ENCODE peak calls at places on chromosomes 1 and 21, in seven cellular contexts. D, P, F, Q, T, M and B are unnamed samples.

GRCh38 chr1:198496216-198497143 is 44.0 kb downstream of the ATP6V1G3 start:
- DNase-seq in D (peak; percentile 81), P (no peak), F (no peak), Q (no peak), T (no peak), M (no peak), B (no peak)

GRCh38 chr1:85628791-85629531 is 48.4 kb downstream of the CCN1 start:
- DNase-seq in D (peak; percentile 58), P (peak; percentile 40), F (peak; percentile 65), Q (no peak), T (peak; percentile 80), M (peak; percentile 42), B (no peak)

GRCh38 chr1:199780948-199781347 is 246.6 kb upstream of the NR5A2 start:
- DNase-seq in D (peak; percentile 72), P (no peak), F (no peak), Q (no peak), T (no peak), M (no peak), B (no peak)

GRCh38 chr1:167095368-167095767 is 1.5 kb downstream of the STYXL2 start:
- DNase-seq in D (peak; percentile 88), P (no peak), F (no peak), Q (no peak), T (no peak), M (no peak), B (no peak)

GRCh38 chr1:41614818-41615217 is 130.3 kb upstream of the EDN2 start:
- DNase-seq in D (no peak), P (no peak), F (no peak), Q (no peak), T (peak; percentile 5), M (no peak), B (no peak)

GRCh38 chr1:240705584-240705983 is 93.6 kb upstream of the GREM2 start:
- DNase-seq in D (no peak), P (no peak), F (no peak), Q (no peak), T (no peak), M (no peak), B (no peak)

GRCh38 chr1:168623003-168623828 is 46.8 kb downstream of the XCL1 start:
- DNase-seq in D (peak; percentile 86), P (no peak), F (no peak), Q (no peak), T (no peak), M (peak; percentile 55), B (no peak)

GRCh38 chr1:25355841-25356395 is 17.8 kb downstream of the TMEM50A start:
- DNase-seq in D (no peak), P (no peak), F (no peak), Q (no peak), T (no peak), M (no peak), B (no peak)

GRCh38 chr21:29529139-29529538 is 230.4 kb downstream of the BACH1 start:
- DNase-seq in D (no peak), P (no peak), F (no peak), Q (no peak), T (no peak), M (no peak), B (no peak)

GRCh38 chr1:16076003-16076870 is 2.8 kb upstream of the FAM131C start:
- DNase-seq in D (peak; percentile 91), P (no peak), F (no peak), Q (no peak), T (no peak), M (no peak), B (no peak)

GRCh38 chr1:119675349-119676343 is 27.6 kb upstream of the ZNF697 start:
- DNase-seq in D (peak; percentile 88), P (peak; percentile 85), F (peak; percentile 83), Q (peak; percentile 53), T (peak; percentile 92), M (peak; percentile 95), B (no peak)

GRCh38 chr1:84247425-84248220 is 53.9 kb upstream of the SAMD13 start:
- DNase-seq in D (peak; percentile 90), P (peak; percentile 68), F (no peak), Q (no peak), T (no peak), M (no peak), B (no peak)

GRCh38 chr1:10794724-10795304 is 1.6 kb downstream of the CASZ1 start:
- DNase-seq in D (no peak), P (no peak), F (peak; percentile 74), Q (no peak), T (peak; percentile 77), M (no peak), B (no peak)

GRCh38 chr1:200535605-200536004 is 84.9 kb downstream of the KIF14 start:
- DNase-seq in D (peak; percentile 87), P (peak; percentile 36), F (no peak), Q (peak; percentile 46), T (peak; percentile 73), M (no peak), B (no peak)

GRCh38 chr1:181044449-181044966 is 10.7 kb downstream of the MR1 start:
- DNase-seq in D (peak; percentile 99), P (peak; percentile 42), F (no peak), Q (no peak), T (no peak), M (no peak), B (no peak)

GRCh38 chr1:185317886-185318310 is 855 bp upstream of the IVNS1ABP start:
- DNase-seq in D (peak; percentile 83), P (peak; percentile 47), F (no peak), Q (no peak), T (peak; percentile 70), M (no peak), B (no peak)

GRCh38 chr1:1232801-1233566 is 947 bp downstream of the B3GALT6 start:
- DNase-seq in D (no peak), P (no peak), F (no peak), Q (no peak), T (no peak), M (no peak), B (no peak)

GRCh38 chr1:25889470-25889869 is 14.0 kb upstream of the PAQR7 start:
- DNase-seq in D (no peak), P (no peak), F (no peak), Q (no peak), T (no peak), M (no peak), B (no peak)

GRCh38 chr1:80534606-80535360 is 1266.0 kb upstream of the ADGRL2 start:
- DNase-seq in D (peak; percentile 26), P (no peak), F (no peak), Q (no peak), T (no peak), M (no peak), B (no peak)

GRCh38 chr21:44865561-44866280 is 7.8 kb downstream of the PTTG1IP start:
- DNase-seq in D (no peak), P (no peak), F (no peak), Q (no peak), T (no peak), M (no peak), B (no peak)

GRCh38 chr1:241688940-241689368 is 36.9 kb downstream of the WDR64 start:
- DNase-seq in D (peak; percentile 100), P (no peak), F (no peak), Q (no peak), T (peak; percentile 46), M (no peak), B (no peak)

GRCh38 chr1:181763736-181764135 is 280.4 kb downstream of the CACNA1E start:
- DNase-seq in D (peak; percentile 63), P (no peak), F (no peak), Q (no peak), T (no peak), M (no peak), B (no peak)

GRCh38 chr1:83508485-83509151 is 490.3 kb downstream of the TTLL7 start:
- DNase-seq in D (peak; percentile 7), P (no peak), F (peak; percentile 19), Q (no peak), T (no peak), M (peak; percentile 24), B (no peak)

DNA sequence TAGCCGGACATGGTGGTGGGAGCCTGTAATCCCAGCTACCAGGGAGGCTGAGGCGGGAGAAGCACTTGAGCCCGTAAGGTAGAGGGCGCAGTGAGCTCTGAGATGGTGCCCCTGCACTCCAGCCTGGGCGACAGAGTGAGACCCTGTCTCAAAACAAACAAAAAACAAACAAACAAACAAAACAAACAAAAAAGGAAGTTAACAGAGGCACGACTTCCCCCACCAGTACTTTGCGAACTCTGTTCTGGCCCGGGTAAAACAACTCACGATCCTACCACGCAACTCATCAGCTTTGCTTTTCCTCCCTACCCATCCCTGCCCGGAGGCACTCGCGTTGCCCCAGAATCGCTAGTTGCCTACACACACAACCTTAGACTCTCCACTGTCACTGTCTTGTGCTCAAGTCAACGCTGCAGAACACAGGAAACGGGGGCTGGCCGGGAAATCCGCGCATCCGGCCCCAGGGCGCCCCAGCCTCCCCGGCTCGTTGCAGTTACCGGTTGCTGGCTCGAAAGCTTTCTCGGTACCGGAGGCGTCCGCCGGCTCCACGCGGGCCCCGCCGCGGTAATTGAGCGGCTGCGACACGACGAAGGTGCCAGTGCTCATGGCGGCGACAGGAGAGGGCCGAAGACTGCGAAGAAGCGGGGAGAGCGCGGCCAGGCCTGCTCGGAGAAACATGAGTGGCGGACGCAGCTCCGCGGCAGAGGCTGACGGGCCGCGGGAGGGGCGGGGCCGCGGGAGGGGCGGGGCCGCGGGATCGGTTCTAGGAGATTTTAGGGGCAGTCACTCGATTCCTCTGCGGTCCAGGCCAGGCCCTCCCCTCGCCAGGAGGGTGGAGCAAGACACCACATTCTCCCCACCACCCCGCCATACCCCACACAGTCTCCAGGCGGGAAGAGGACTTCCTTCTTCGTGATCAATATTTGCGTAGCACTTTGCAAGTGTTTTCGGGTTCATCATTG is at the start of gene ALDH9A1:
- DNase-seq in D (peak; percentile 69), P (peak; percentile 93), F (peak; percentile 92), Q (peak; percentile 71), T (peak; percentile 97), M (peak; percentile 83), B (peak; percentile 89)
- TF ChIP-seq CTCF in D (peak; percentile 29), P (peak; percentile 13), F (peak; percentile 47), Q (peak; percentile 49), T (peak; percentile 74), M (no peak), B (peak; percentile 56)

GRCh38 chr21:45926281-45926680 is 55.3 kb upstream of the COL6A1 start:
- DNase-seq in D (no peak), P (no peak), F (no peak), Q (no peak), T (no peak), M (no peak), B (no peak)
- TF ChIP-seq CTCF in D (no peak), P (no peak), F (no peak), Q (no peak), T (peak; percentile 63), M (no peak), B (no peak)

GRCh38 chr1:91124989-91125417 is 103.2 kb upstream of the ZNF644 start:
- DNase-seq in D (no peak), P (no peak), F (peak; percentile 31), Q (no peak), T (no peak), M (peak; percentile 32), B (no peak)
- TF ChIP-seq CTCF in D (no peak), P (no peak), F (no peak), Q (no peak), T (no peak), M (no peak), B (no peak)

DNA sequence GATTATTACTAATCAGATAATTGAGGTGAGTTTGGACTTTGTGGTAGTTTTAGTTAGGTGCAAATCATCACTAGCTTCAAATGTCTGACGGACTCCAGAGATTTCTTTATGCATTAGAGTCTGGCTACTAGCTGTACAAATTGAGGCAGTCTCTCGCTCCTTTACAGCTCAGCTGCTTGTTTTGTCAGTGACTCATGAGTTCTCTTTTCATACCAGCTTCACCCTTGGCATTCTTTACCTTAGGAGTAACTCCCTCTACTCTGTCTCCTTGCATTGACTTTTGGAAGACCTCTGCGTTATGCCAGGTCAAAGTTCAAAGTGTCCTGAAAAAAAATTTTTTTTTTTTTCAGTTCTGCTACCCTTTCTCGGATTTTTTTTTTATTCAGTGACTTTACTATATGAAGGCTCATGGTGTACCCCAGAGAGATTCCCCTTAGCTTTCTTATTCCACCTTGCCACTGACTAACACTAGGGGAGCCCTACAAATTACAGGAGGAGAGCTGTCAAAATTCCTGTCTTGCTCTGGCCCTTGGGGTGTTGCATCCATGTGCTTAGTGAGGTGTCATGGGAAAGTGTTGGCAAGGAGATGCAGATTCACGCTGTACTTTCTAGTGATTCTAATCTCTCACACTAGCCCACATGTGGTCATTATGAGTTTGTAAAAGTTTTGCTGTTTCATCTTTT is 576.6 kb downstream of the ADGRL2 start:
- DNase-seq in D (peak; percentile 88), P (no peak), F (no peak), Q (no peak), T (no peak), M (no peak), B (no peak)
- TF ChIP-seq CTCF in D (peak; percentile 38), P (no peak), F (no peak), Q (no peak), T (peak; percentile 60), M (no peak), B (peak; percentile 51)